ENCODE peak calls at places on chromosomes 7 and 10, in four cellular contexts. A is upper lobe of left lung; V is small intestine; I is CD8-positive, alpha-beta T cell. R is an unnamed sample.

GRCh38 chr7:28855538-28856217 is 102.5 kb downstream of the TRIL start:
- DNase-seq in V (peak), I (no peak), A (no peak), R (peak)

GRCh38 chr7:109549461-109549860 is 979.8 kb downstream of the DNAJB9 start:
- DNase-seq in A (no peak), V (no peak), I (no peak), R (no peak)

GRCh38 chr7:30183712-30184372 is 49.1 kb downstream of the MTURN start:
- DNase-seq in A (no peak), I (no peak), V (no peak), R (no peak)

GRCh38 chr10:132699411-132700167 is 86.4 kb downstream of the NKX6-2 start:
- DNase-seq in V (no peak), A (peak), I (no peak), R (no peak)

GRCh38 chr7:6167587-6168154 is 104.8 kb downstream of the CYTH3 start:
- DNase-seq in I (no peak), A (no peak), V (no peak), R (no peak)

GRCh38 chr10:132269286-132270230 is 38.2 kb downstream of the STK32C start:
- DNase-seq in A (peak), I (peak), V (no peak), R (no peak)

GRCh38 chr10:14003517-14003916 is 327.2 kb downstream of the FRMD4A start:
- DNase-seq in V (no peak), I (peak), A (no peak), R (no peak)

GRCh38 chr10:102850025-102850518 is 4.0 kb upstream of the BORCS7 start:
- DNase-seq in V (no peak), I (no peak), A (no peak), R (no peak)

GRCh38 chr7:3439333-3440030 is 138.4 kb downstream of the SDK1 start:
- DNase-seq in I (no peak), A (no peak), V (no peak), R (peak)

GRCh38 chr7:32158076-32158475 is 87.9 kb upstream of the PDE1C start:
- DNase-seq in I (no peak), A (no peak), V (peak), R (peak)

GRCh38 chr7:71173955-71174354 is 42.0 kb downstream of the GALNT17 start:
- DNase-seq in I (no peak), A (no peak), V (peak), R (no peak)

GRCh38 chr7:14606101-14606500 is 296.4 kb downstream of the DGKB start:
- DNase-seq in I (no peak), A (no peak), V (no peak), R (peak)

GRCh38 chr10:50593523-50593922 is 30.2 kb downstream of the SGMS1 start:
- DNase-seq in A (no peak), V (no peak), I (no peak), R (peak)

GRCh38 chr10:34275626-34276025 is 539.5 kb downstream of the PARD3 start:
- DNase-seq in A (no peak), I (no peak), V (no peak), R (peak)

GRCh38 chr7:103990991-103991390 is 1.5 kb upstream of the RELN start:
- DNase-seq in A (no peak), I (no peak), V (no peak), R (no peak)
- H3K27ac ChIP-seq in A (no peak), I (no peak), V (no peak), R (no peak)

GRCh38 chr10:126060232-126060935 is 164.0 kb downstream of the FANK1 start:
- DNase-seq in A (no peak), V (no peak), I (no peak), R (peak)
- H3K27ac ChIP-seq in A (no peak), V (no peak), I (no peak), R (peak)

DNA sequence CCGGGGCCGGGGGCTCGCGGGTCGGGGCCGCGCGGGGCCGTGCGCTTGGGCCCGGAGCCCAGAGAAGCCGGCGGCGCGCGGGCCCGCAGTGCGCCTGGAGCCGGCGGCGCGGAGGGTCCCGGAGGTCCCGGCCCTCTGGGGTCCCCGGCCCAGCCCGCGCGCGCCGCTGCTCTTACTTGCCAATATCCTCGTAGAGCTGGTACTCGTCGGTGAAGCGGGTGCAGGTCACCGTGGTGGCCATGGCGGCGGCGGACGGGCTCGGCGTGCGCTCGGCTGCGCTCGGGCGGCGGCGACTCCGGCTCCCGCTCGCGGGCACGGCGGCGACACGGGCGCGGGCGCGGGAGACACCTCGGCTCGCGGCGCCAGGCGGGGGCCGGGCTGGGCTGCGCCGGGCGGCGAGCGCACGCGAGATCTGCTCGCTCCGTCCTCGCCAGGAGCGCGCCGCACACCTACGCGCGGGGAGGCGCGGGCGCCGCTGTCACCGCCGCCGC is at the start of gene CAMK2B:
- DNase-seq in V (no peak), I (no peak), A (peak), R (no peak)
- H3K27ac ChIP-seq in V (no peak), I (no peak), A (no peak), R (no peak)

GRCh38 chr7:123901111-123901510 is 23.9 kb upstream of the SPAM1 start:
- DNase-seq in A (no peak), V (no peak), I (no peak), R (no peak)
- H3K27ac ChIP-seq in A (no peak), V (no peak), I (no peak), R (no peak)

GRCh38 chr7:154578351-154578750 is 424.6 kb downstream of the PAXIP1 start:
- DNase-seq in I (no peak), A (no peak), V (no peak), R (peak)
- H3K27ac ChIP-seq in I (no peak), A (no peak), V (no peak), R (no peak)